ENCODE peak calls at places on chromosomes 11 and 22, in six cellular contexts. O is PC-3, E is H9, P is GM23248, Q is astrocyte, C is HCT116. J is an unnamed sample.

GRCh38 chr22:36065462-36065774 is 36.8 kb upstream of the RBFOX2 start:
- DNase-seq in O (no peak), E (no peak), P (no peak), Q (no peak), C (no peak), J (no peak)

GRCh38 chr11:35142481-35143207 is 3.7 kb downstream of the CD44 start:
- DNase-seq in O (peak; percentile 83), E (no peak), P (peak; percentile 88), Q (peak; percentile 87), C (no peak), J (no peak)

GRCh38 chr11:94650756-94651155 is 83.6 kb downstream of the PIWIL4 start:
- DNase-seq in O (no peak), E (no peak), P (peak; percentile 92), Q (no peak), C (no peak), J (no peak)

GRCh38 chr22:46072981-46073682 is 77.2 kb upstream of the PPARA start:
- DNase-seq in O (no peak), E (no peak), P (peak; percentile 36), Q (no peak), C (no peak), J (peak; percentile 38)

GRCh38 chr22:46187862-46188261 is 37.5 kb downstream of the PPARA start:
- DNase-seq in O (no peak), E (no peak), P (no peak), Q (no peak), C (peak; percentile 19), J (no peak)

GRCh38 chr22:29635734-29636357 is 32.4 kb downstream of the NF2 start:
- DNase-seq in O (peak; percentile 60), E (no peak), P (peak; percentile 77), Q (peak; percentile 56), C (peak; percentile 34), J (peak; percentile 26)

GRCh38 chr11:120198787-120199469 is 11.9 kb upstream of the OAF start:
- DNase-seq in O (no peak), E (no peak), P (no peak), Q (no peak), C (no peak), J (no peak)

GRCh38 chr11:29328961-29329441 is 687.8 kb downstream of the KCNA4 start:
- DNase-seq in O (peak; percentile 77), E (no peak), P (peak; percentile 72), Q (peak; percentile 84), C (peak; percentile 62), J (no peak)

GRCh38 chr11:122036022-122036421 is 80.0 kb downstream of the BLID start:
- DNase-seq in O (no peak), E (no peak), P (peak; percentile 93), Q (peak; percentile 88), C (no peak), J (no peak)

GRCh38 chr22:48890693-48891554 is 936.7 kb downstream of the BRD1 start:
- DNase-seq in O (no peak), E (no peak), P (no peak), Q (no peak), C (no peak), J (no peak)

GRCh38 chr11:944711-945470 is 19.2 kb downstream of the AP2A2 start:
- DNase-seq in O (no peak), E (peak; percentile 89), P (peak; percentile 47), Q (peak; percentile 54), C (no peak), J (no peak)
- H3K4me1 ChIP-seq in O (no peaks in the 10 kb centered on the region), E (peaks cover 17% of the 10 kb centered on the region), P (peaks cover 26% of the 10 kb centered on the region), Q (peaks cover 13% of the 10 kb centered on the region), C (no peaks in the 10 kb centered on the region), J (no peaks in the 10 kb centered on the region)

GRCh38 chr22:20131593-20131855 is at the start of gene ZDHHC8:
- DNase-seq in O (no peak), E (no peak), P (peak; percentile 50), Q (no peak), C (no peak), J (peak; percentile 50)

GRCh38 chr22:20130739-20131592 is 638 bp upstream of the ZDHHC8 start:
- DNase-seq in O (peak; percentile 67), E (peak; percentile 75), P (peak; percentile 82), Q (peak; percentile 66), C (peak; percentile 24), J (peak; percentile 85)

GRCh38 chr22:20129747-20130014 is 1.9 kb upstream of the ZDHHC8 start:
- DNase-seq in O (no peak), E (no peak), P (no peak), Q (no peak), C (no peak), J (no peak)

GRCh38 chr22:20128902-20129746 is 2.5 kb upstream of the ZDHHC8 start:
- DNase-seq in O (peak; percentile 46), E (peak; percentile 75), P (peak; percentile 62), Q (no peak), C (no peak), J (peak; percentile 58)

GRCh38 chr22:20130319-20130718 is 1.3 kb upstream of the ZDHHC8 start:
- DNase-seq in O (peak; percentile 23), E (no peak), P (no peak), Q (no peak), C (no peak), J (peak; percentile 27)
- H2AFZ ChIP-seq in O (no peak overlapping the region), E (no peak overlapping the region), P (no peak overlapping the region), Q (peak overlapping the region; percentile 71), C (no peak overlapping the region), J (peak overlapping the region; percentile 68)

DNA sequence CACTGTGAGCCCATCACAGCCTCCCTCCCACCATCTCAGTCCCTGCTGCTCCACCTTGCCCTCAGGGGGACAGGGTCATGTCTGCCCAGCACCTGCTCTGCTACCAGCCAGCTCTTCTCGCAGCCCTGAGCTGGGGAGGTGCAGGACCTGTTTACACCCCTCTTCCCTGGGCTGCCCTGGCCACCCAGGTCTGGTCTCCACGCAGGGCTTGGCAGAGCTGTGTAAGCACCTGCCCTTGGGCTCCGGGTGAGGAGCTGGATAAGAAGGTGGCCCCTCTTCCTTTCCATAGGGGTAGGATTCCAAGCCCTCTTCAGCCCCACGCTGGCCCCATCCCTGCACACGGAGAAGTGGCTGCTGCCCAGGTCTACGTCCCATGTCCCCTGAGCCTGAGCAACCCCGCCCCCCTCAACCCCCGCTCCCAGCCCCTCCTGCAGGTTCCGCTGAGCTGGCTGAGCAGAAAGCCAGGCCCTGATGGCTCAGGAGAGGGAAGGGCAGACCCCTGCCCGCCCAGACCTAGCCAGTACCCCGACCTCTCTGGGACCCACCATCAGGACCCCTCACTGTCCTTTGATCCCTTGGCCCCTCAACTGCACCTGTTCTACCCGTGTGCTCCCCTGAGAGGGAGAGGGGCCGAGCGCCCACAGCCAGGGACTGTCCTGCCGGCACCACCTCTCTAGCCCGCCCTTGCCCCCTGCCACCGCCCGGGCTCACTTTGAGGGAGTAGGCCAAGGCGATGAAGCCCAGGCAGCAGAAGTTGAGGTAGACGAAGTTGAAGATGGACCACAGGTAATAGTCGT is 3.2 kb downstream of the IFITM10 start:
- DNase-seq in O (no peak), E (no peak), P (no peak), Q (no peak), C (no peak), J (no peak)
- H3K4me1 ChIP-seq in O (no peaks in the 10 kb centered on the region), E (no peaks in the 10 kb centered on the region), P (peaks cover 21% of the 10 kb centered on the region), Q (peaks cover 28% of the 10 kb centered on the region), C (no peaks in the 10 kb centered on the region), J (no peaks in the 10 kb centered on the region)

GRCh38 chr11:13318498-13319295 is 41.1 kb downstream of the BMAL1 start:
- DNase-seq in O (no peak), E (no peak), P (peak; percentile 14), Q (no peak), C (no peak), J (no peak)
- H2AFZ ChIP-seq in O (no peak overlapping the region), E (no peak overlapping the region), P (no peak overlapping the region), Q (no peak overlapping the region), C (no peak overlapping the region), J (no peak overlapping the region)

GRCh38 chr22:39173787-39174497 is 21.5 kb upstream of the CBX7 start:
- DNase-seq in O (no peak), E (no peak), P (peak; percentile 20), Q (no peak), C (no peak), J (no peak)

GRCh38 chr22:39170825-39171622 is 18.5 kb upstream of the CBX7 start:
- DNase-seq in O (peak; percentile 77), E (peak; percentile 89), P (peak; percentile 85), Q (peak; percentile 21), C (peak; percentile 50), J (peak; percentile 72)

GRCh38 chr22:39174498-39175120 is 22.1 kb upstream of the CBX7 start:
- DNase-seq in O (peak; percentile 81), E (peak; percentile 99), P (peak; percentile 79), Q (peak; percentile 70), C (peak; percentile 23), J (peak; percentile 63)

GRCh38 chr22:39171623-39172264 is 19.3 kb upstream of the CBX7 start:
- DNase-seq in O (no peak), E (peak; percentile 72), P (no peak), Q (no peak), C (no peak), J (no peak)

GRCh38 chr22:39173050-39173706 is 20.7 kb upstream of the CBX7 start:
- DNase-seq in O (no peak), E (no peak), P (no peak), Q (no peak), C (no peak), J (no peak)
- H3K4me1 ChIP-seq in O (peaks cover 53% of the 10 kb centered on the region), E (peaks cover 16% of the 10 kb centered on the region), P (peaks cover 42% of the 10 kb centered on the region), Q (peaks cover 56% of the 10 kb centered on the region), C (peaks cover 67% of the 10 kb centered on the region), J (peaks cover 17% of the 10 kb centered on the region)

J was measured in DND-41.